ENCODE peak calls at places on chromosomes 12 and 14, in nine cellular contexts. A is smooth muscle cell of the brain vasculature; J is AG08396; H is ACHN; Y is stimulated activated CD4-positive, alpha-beta T cell treated with anti-CD3 and anti-CD28 coated beads, Interleukin-1b, Interleukin-23, amount 100 ng/mL, for 4 hours; P is kidney epithelial cell; C is activated gamma-delta T cell treated with Interleukin-2 at 50 U/mL for 16 hours; K is H1; G is GDM1. M is an unnamed sample.

GRCh38 chr14:101032433-101032832 is 128.9 kb upstream of the RTL1 start:
- DNase-seq in K (no peak), P (no peak), H (no peak), C (no peak), G (no peak), Y (no peak), A (no peak), J (no peak), M (no peak)

GRCh38 chr14:50311337-50311973 is 574 bp downstream of the L2HGDH start:
- DNase-seq in K (no peak), A (no peak), G (no peak), H (no peak), P (no peak), J (no peak), Y (no peak), C (no peak), M (no peak)

GRCh38 chr12:91361864-91362263 is 179.2 kb upstream of the DCN start:
- DNase-seq in K (no peak), A (peak), P (peak), J (no peak), G (no peak), H (peak), Y (no peak), C (no peak), M (peak)

GRCh38 chr12:77070382-77071294 is 5.3 kb upstream of the E2F7 start:
- DNase-seq in Y (no peak), P (no peak), J (no peak), G (no peak), A (no peak), K (no peak), C (no peak), H (no peak), M (no peak)

GRCh38 chr12:75658826-75659823 is 147.7 kb upstream of the KRR1 start:
- DNase-seq in G (no peak), Y (no peak), K (no peak), J (peak), P (no peak), C (no peak), H (peak), A (no peak), M (no peak)

GRCh38 chr14:105203057-105203494 is 22.0 kb upstream of the NUDT14 start:
- DNase-seq in A (no peak), P (no peak), Y (peak), K (peak), G (no peak), J (peak), H (peak), C (peak), M (peak)

GRCh38 chr14:58637391-58638230 is at the start of gene DACT1:
- DNase-seq in Y (peak), H (no peak), G (no peak), P (no peak), K (peak), C (peak), J (peak), A (no peak), M (no peak)

GRCh38 chr12:46556820-46557524 is 184.4 kb upstream of the SLC38A2 start:
- DNase-seq in A (no peak), P (no peak), G (no peak), H (peak), Y (no peak), C (no peak), K (no peak), J (no peak), M (no peak)

GRCh38 chr14:100714205-100714781 is 12.4 kb upstream of the DLK1 start:
- DNase-seq in C (no peak), A (no peak), G (peak), Y (no peak), K (no peak), H (no peak), J (no peak), P (no peak), M (no peak)

GRCh38 chr14:101250948-101251811 is 310.1 kb upstream of the DIO3 start:
- DNase-seq in J (no peak), K (peak), P (no peak), A (no peak), Y (no peak), C (no peak), H (no peak), G (no peak), M (no peak)

GRCh38 chr12:47388712-47389111 is 309.0 kb upstream of the AMIGO2 start:
- DNase-seq in P (no peak), Y (no peak), H (no peak), A (no peak), J (no peak), C (no peak), K (no peak), G (no peak), M (no peak)

M was measured in NCI-H460.